ENCODE peak calls at places on chromosomes 2 and 18, in four cellular contexts. B is mammary epithelial cell, T is H9, J is PC-9. W is an unnamed sample. For H3K79me2, the result is how much of the 10 kb centered on the place peaks cover.

GRCh38 chr18:41875094-41875780 is 79.8 kb upstream of the PIK3C3 start:
- DNase-seq in B (peak), T (no peak), J (peak), W (peak)

GRCh38 chr18:26493021-26493420 is 55.3 kb downstream of the KCTD1 start:
- DNase-seq in B (peak), T (no peak), J (no peak), W (no peak)

GRCh38 chr18:46759885-46760284 is 3.0 kb upstream of the ST8SIA5 start:
- DNase-seq in B (no peak), T (no peak), J (no peak), W (no peak)

GRCh38 chr2:43169987-43170732 is 56.2 kb downstream of the ZFP36L2 start:
- DNase-seq in B (no peak), T (peak), J (peak), W (no peak)

GRCh38 chr2:240512666-240513535 is 44.9 kb downstream of the ANKMY1 start:
- DNase-seq in B (no peak), T (peak), J (no peak), W (no peak)

GRCh38 chr2:17540813-17541513 is 467 bp downstream of the VSNL1 start:
- DNase-seq in B (no peak), T (no peak), J (no peak), W (no peak)

GRCh38 chr18:35117951-35118411 is 76.8 kb downstream of the MAPRE2 start:
- DNase-seq in B (no peak), T (no peak), J (no peak), W (peak)

GRCh38 chr18:7452331-7452730 is 114.8 kb upstream of the PTPRM start:
- DNase-seq in B (peak), T (peak), J (no peak), W (no peak)

GRCh38 chr2:231323316-231323715 is 72.2 kb upstream of the B3GNT7 start:
- DNase-seq in B (no peak), T (peak), J (no peak), W (no peak)

GRCh38 chr2:47272905-47273758 is 118.0 kb upstream of the STPG4 start:
- DNase-seq in B (no peak), T (no peak), J (peak), W (no peak)

GRCh38 chr2:6222296-6222695 is 530.1 kb downstream of the SOX11 start:
- DNase-seq in B (no peak), T (no peak), J (no peak), W (no peak)

GRCh38 chr2:152242787-152243472 is 67.4 kb upstream of the STAM2 start:
- DNase-seq in B (no peak), T (no peak), J (no peak), W (no peak)

GRCh38 chr2:228657807-228658402 is 476.4 kb upstream of the SPHKAP start:
- DNase-seq in B (peak), T (no peak), J (peak), W (peak)

GRCh38 chr2:78739282-78739681 is 286.2 kb upstream of the REG3G start:
- DNase-seq in B (no peak), T (no peak), J (no peak), W (no peak)

GRCh38 chr2:69830045-69830905 is 815 bp downstream of the GMCL1 start:
- DNase-seq in B (peak), T (peak), J (no peak), W (peak)

GRCh38 chr18:48827321-48828200 is 123.2 kb downstream of the SMAD7 start:
- DNase-seq in B (no peak), T (peak), J (peak), W (peak)

GRCh38 chr2:71936076-71937030 is 211.3 kb downstream of the CYP26B1 start:
- DNase-seq in B (no peak), T (no peak), J (no peak), W (no peak)

GRCh38 chr2:30351087-30351486 is 96.0 kb upstream of the LCLAT1 start:
- DNase-seq in B (no peak), T (no peak), J (no peak), W (no peak)

GRCh38 chr2:230343747-230344146 is 16.8 kb downstream of the SP140L start:
- DNase-seq in B (peak), T (no peak), J (no peak), W (peak)

GRCh38 chr18:13223341-13224148 is 5.0 kb downstream of the LDLRAD4 start:
- DNase-seq in B (no peak), T (no peak), J (no peak), W (no peak)

GRCh38 chr2:1685078-1685956 is 59.0 kb downstream of the PXDN start:
- DNase-seq in B (no peak), T (no peak), J (no peak), W (no peak)

GRCh38 chr18:68532328-68532885 is 182.5 kb downstream of the TMX3 start:
- DNase-seq in B (peak), T (no peak), J (no peak), W (no peak)

GRCh38 chr18:68533641-68534040 is 181.3 kb downstream of the TMX3 start:
- DNase-seq in B (no peak), T (no peak), J (no peak), W (no peak)
- H3K79me2 ChIP-seq in B (under half), T (under half), J (under half), W (under half)

GRCh38 chr2:85772841-85773491 is 19.2 kb downstream of the ATOH8 start:
- DNase-seq in B (no peak), T (no peak), J (no peak), W (no peak)
- H3K79me2 ChIP-seq in B (under half), T (under half), J (under half), W (under half)

GRCh38 chr2:105802587-105802986 is 57.9 kb downstream of the NCK2 start:
- DNase-seq in B (peak), T (no peak), J (no peak), W (no peak)

GRCh38 chr2:105804266-105804665 is 59.6 kb downstream of the NCK2 start:
- DNase-seq in B (no peak), T (no peak), J (no peak), W (peak)

GRCh38 chr2:105801961-105802360 is 57.2 kb downstream of the NCK2 start:
- DNase-seq in B (no peak), T (no peak), J (no peak), W (no peak)

GRCh38 chr2:105803337-105803736 is 58.6 kb downstream of the NCK2 start:
- DNase-seq in B (no peak), T (no peak), J (no peak), W (no peak)

DNA sequence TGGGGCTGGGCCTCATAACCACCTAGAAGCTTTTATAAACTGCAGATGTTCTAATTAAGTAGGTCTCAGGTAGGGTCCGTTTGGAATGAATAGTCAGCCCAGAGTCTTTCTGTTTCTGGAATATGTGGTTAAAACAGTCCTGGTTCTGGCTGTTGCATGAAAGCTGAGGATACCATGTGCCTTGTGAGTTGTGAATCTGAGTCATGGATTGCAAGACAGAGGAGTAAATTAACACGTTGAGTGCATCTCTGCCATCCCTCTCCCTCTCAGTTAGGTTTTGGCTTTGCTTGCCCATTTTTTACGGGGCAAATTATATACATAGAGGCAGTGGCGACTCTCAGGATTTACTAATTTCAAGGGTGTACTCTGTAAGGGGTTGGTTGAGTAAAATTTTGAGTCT is 59.1 kb downstream of the NCK2 start:
- DNase-seq in B (peak), T (no peak), J (no peak), W (peak)
- H3K79me2 ChIP-seq in B (half or more), T (under half), J (under half), W (under half)

GRCh38 chr18:79508565-79509535 is 113.1 kb downstream of the NFATC1 start:
- DNase-seq in B (no peak), T (no peak), J (no peak), W (no peak)

GRCh38 chr18:79507546-79508480 is 112.1 kb downstream of the NFATC1 start:
- DNase-seq in B (no peak), T (no peak), J (no peak), W (peak)

GRCh38 chr18:79503891-79504475 is 108.3 kb downstream of the NFATC1 start:
- DNase-seq in B (no peak), T (no peak), J (no peak), W (no peak)

GRCh38 chr18:79507076-79507545 is 111.4 kb downstream of the NFATC1 start:
- DNase-seq in B (no peak), T (no peak), J (no peak), W (peak)

GRCh38 chr18:79506191-79507075 is 110.7 kb downstream of the NFATC1 start:
- DNase-seq in B (no peak), T (no peak), J (no peak), W (peak)
- H3K79me2 ChIP-seq in B (under half), T (under half), J (under half), W (under half)

GRCh38 chr2:74051504-74051903 is 66.8 kb downstream of the TET3 start:
- DNase-seq in B (no peak), T (no peak), J (no peak), W (no peak)
- H3K79me2 ChIP-seq in B (half or more), T (under half), J (under half), W (under half)

DNA sequence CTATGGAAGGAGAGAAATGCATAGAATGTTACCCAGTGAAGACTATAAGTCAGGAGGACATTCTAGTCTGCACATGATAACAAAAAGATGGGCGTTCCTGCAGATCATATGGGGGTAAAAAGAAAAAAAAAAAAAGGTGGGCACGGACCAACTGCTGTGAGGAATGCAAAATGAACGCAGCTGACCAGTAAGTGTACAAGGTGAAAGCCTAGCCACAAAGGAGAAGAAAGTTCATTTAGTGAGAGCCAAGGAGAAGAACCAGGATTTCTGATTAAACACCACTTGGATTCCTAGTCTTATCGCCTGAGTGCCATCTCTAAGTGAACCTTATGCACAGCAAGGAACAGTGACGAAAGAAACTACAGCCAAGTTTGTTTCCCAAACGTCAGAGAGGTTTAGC is 26.5 kb downstream of the RBMS1 start:
- DNase-seq in B (no peak), T (no peak), J (no peak), W (no peak)
- H3K79me2 ChIP-seq in B (half or more), T (under half), J (half or more), W (half or more)

DNA sequence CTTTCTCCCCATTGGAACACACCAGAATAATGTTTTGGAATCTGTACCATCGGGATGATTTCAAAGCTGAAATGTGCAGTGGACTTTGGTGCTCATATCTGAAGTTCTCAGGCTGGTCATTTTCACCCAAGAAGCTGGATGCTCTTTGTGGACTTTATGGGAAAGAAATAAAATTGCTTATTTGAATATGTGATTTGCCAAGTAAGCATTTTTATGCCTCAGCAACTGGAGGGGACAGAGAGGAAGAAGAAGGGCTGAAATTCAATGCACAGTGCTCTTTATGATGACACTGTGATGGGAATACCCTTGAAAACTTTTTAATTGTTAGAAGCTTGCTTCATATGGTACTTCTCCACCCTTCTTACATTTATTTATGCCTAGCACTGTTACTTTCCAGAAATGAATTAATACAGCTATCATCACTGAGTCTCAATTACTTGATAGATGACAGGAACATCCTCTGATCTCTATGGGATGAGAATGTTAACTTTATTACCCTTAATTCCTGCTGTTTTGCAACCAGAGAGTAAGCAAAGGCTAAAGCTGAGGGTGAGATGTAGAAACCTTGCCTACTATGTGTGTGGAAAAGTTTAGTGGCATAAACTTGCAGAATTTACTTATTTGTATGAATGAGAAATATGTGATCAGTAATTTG is 23.6 kb downstream of the SETBP1 start:
- DNase-seq in B (no peak), T (no peak), J (no peak), W (no peak)
- H3K79me2 ChIP-seq in B (half or more), T (under half), J (under half), W (under half)